ENCODE peak calls at places on chromosome 14, in seven cellular contexts. O is renal cortical epithelial cell; F is NCI-H510A; I is A549; W is left colon; Y is stimulated activated CD8-positive, alpha-beta memory T cell treated with anti-CD3 and anti-CD28 coated beads, Interleukin-4, amount 100 ng/mL, for 1 hour; Q is stimulated activated naive CD8-positive, alpha-beta T cell treated with anti-CD3 and anti-CD28 coated beads, Interleukin-15, Interleukin-2, amounts not matched to agents 100 U/mL and 50 U/mL, for 24 hours. G is an unnamed sample.

GRCh38 chr14:65239897-65240296 is 137.6 kb upstream of the MAX start:
- DNase-seq in O (no peak), F (no peak), I (no peak), W (no peak), Y (no peak), Q (no peak), G (no peak)

GRCh38 chr14:54829486-54830224 is 73.0 kb downstream of the GCH1 start:
- DNase-seq in O (no peak), F (no peak), I (no peak), W (no peak), Y (no peak), Q (no peak), G (no peak)

GRCh38 chr14:72788972-72789728 is 104.8 kb downstream of the DPF3 start:
- DNase-seq in O (no peak), F (no peak), I (no peak), W (no peak), Y (no peak), Q (no peak), G (no peak)

GRCh38 chr14:76371066-76371465 is 4.9 kb upstream of the ESRRB start:
- DNase-seq in O (no peak), F (no peak), I (no peak), W (no peak), Y (no peak), Q (no peak), G (no peak)

GRCh38 chr14:23578560-23579310 is at the start of gene JPH4:
- DNase-seq in O (no peak), F (peak; percentile 15), I (no peak), W (no peak), Y (no peak), Q (no peak), G (no peak)

GRCh38 chr14:59190372-59190771 is 1.9 kb downstream of the DAAM1 start:
- DNase-seq in O (peak; percentile 6), F (peak; percentile 40), I (peak; percentile 29), W (peak; percentile 31), Y (no peak), Q (peak; percentile 5), G (no peak)

GRCh38 chr14:38850664-38851063 is 252.4 kb downstream of the SEC23A start:
- DNase-seq in O (no peak), F (no peak), I (no peak), W (no peak), Y (no peak), Q (no peak), G (no peak)

GRCh38 chr14:61573748-61574513 is 121.4 kb upstream of the HIF1A start:
- DNase-seq in O (peak; percentile 89), F (no peak), I (no peak), W (no peak), Y (no peak), Q (no peak), G (no peak)

GRCh38 chr14:99040711-99041110 is 231.3 kb downstream of the BCL11B start:
- DNase-seq in O (no peak), F (no peak), I (no peak), W (no peak), Y (no peak), Q (no peak), G (no peak)

G was measured in esophagus muscularis mucosa.